ENCODE peak calls at places on chromosomes 13 and 19, in eight cellular contexts. H is stomach, L is GM12892, Y is transverse colon, C is prostate gland, B is K562, Z is spleen, S is breast epithelium. A is an unnamed sample.

GRCh38 chr19:2962018-2962670 is 15.2 kb upstream of the TLE6 start:
- DNase-seq in H (peak; percentile 49), Y (peak; percentile 47), C (peak; percentile 80), L (peak; percentile 55), S (no peak), B (peak; percentile 67), Z (no peak), A (peak; percentile 51)

GRCh38 chr19:28578786-28579505 is 634.0 kb downstream of the UQCRFS1 start:
- DNase-seq in H (no peak), C (no peak), B (peak; percentile 67), Z (peak; percentile 47), L (no peak), Y (no peak), S (no peak), A (no peak)

GRCh38 chr13:60619461-60619860 is 222.4 kb downstream of the TDRD3 start:
- DNase-seq in B (no peak), S (no peak), H (no peak), L (no peak), Z (no peak), Y (no peak), C (no peak), A (no peak)

GRCh38 chr13:41837668-41838067 is 123.2 kb downstream of the VWA8 start:
- DNase-seq in H (no peak), L (no peak), B (no peak), Y (no peak), C (no peak), S (no peak), Z (no peak), A (no peak)

GRCh38 chr13:76398426-76398825 is 487.8 kb downstream of the KCTD12 start:
- DNase-seq in C (no peak), S (no peak), H (no peak), B (no peak), Y (no peak), Z (no peak), L (no peak), A (no peak)

GRCh38 chr19:1130801-1131717 is 27.3 kb downstream of the GPX4 start:
- DNase-seq in Z (peak; percentile 90), S (no peak), B (no peak), H (peak; percentile 46), Y (peak; percentile 70), L (no peak), C (no peak), A (no peak)

GRCh38 chr19:8641908-8642547 is 11.6 kb downstream of the NFILZ start:
- DNase-seq in Y (no peak), L (no peak), B (peak; percentile 57), H (no peak), S (no peak), Z (no peak), C (no peak), A (no peak)

GRCh38 chr13:58884353-58884752 is 1252.8 kb downstream of the PCDH17 start:
- DNase-seq in B (no peak), L (no peak), S (no peak), H (no peak), Y (no peak), Z (no peak), C (no peak), A (no peak)

GRCh38 chr13:98155475-98156111 is 12.7 kb downstream of the FARP1 start:
- DNase-seq in B (no peak), Z (no peak), S (no peak), H (no peak), L (no peak), Y (no peak), C (no peak), A (no peak)

GRCh38 chr19:34580055-34580336 is 97.0 kb downstream of the SCGB2B2 start:
- DNase-seq in Z (no peak), Y (no peak), S (no peak), L (no peak), H (no peak), C (no peak), B (no peak), A (no peak)

GRCh38 chr19:14002571-14003278 is 3.4 kb downstream of the RFX1 start:
- DNase-seq in Y (no peak), C (no peak), Z (no peak), B (no peak), H (no peak), S (no peak), L (no peak), A (no peak)

GRCh38 chr19:9621156-9622037 is at the start of gene ZNF561:
- DNase-seq in B (peak; percentile 89), C (peak; percentile 76), L (peak; percentile 59), H (peak; percentile 84), Y (peak; percentile 90), Z (peak; percentile 95), S (peak; percentile 81), A (peak; percentile 56)

GRCh38 chr19:39406656-39407393 is at the start of gene ZFP36:
- DNase-seq in L (peak; percentile 75), Y (peak; percentile 96), S (peak; percentile 91), Z (peak; percentile 97), C (peak; percentile 92), B (peak; percentile 75), H (peak; percentile 95), A (peak; percentile 62)

GRCh38 chr19:32313866-32314265 is 31.5 kb upstream of the ZNF507 start:
- DNase-seq in B (no peak), H (no peak), C (no peak), Z (no peak), Y (no peak), L (no peak), S (no peak), A (no peak)

GRCh38 chr13:93244141-93244917 is 17.7 kb downstream of the GPC6 start:
- DNase-seq in L (no peak), C (no peak), Y (no peak), Z (no peak), H (no peak), B (no peak), S (no peak), A (no peak)

GRCh38 chr19:52646571-52647222 is 8.5 kb upstream of the ZNF83 start:
- DNase-seq in Z (no peak), S (no peak), C (no peak), B (no peak), L (no peak), Y (no peak), H (no peak), A (no peak)

GRCh38 chr19:2547721-2548120 is 71.8 kb downstream of the GADD45B start:
- DNase-seq in H (no peak), Y (no peak), L (no peak), Z (peak; percentile 72), C (no peak), S (no peak), B (no peak), A (no peak)

GRCh38 chr13:35826626-35827254 is 304.4 kb downstream of the DCLK1 start:
- DNase-seq in C (no peak), Y (no peak), S (no peak), L (no peak), Z (no peak), H (no peak), B (peak; percentile 47), A (no peak)

GRCh38 chr13:80379245-80379644 is 38.3 kb upstream of the SPRY2 start:
- DNase-seq in H (no peak), Y (no peak), Z (no peak), L (no peak), S (no peak), C (no peak), B (no peak), A (no peak)

GRCh38 chr19:55095260-55096060 is 19.8 kb downstream of the EPS8L1 start:
- DNase-seq in L (no peak), Y (no peak), S (no peak), C (no peak), B (peak; percentile 43), H (no peak), Z (no peak), A (no peak)

GRCh38 chr19:53091413-53091812 is 11.8 kb downstream of the ZNF160 start:
- DNase-seq in B (peak; percentile 35), Z (no peak), H (no peak), L (no peak), Y (no peak), C (no peak), S (no peak), A (no peak)

GRCh38 chr19:48696353-48697010 is 711 bp downstream of the FUT2 start:
- DNase-seq in S (no peak), L (no peak), Y (peak; percentile 41), B (no peak), H (peak; percentile 47), C (no peak), Z (no peak), A (no peak)
- TF ChIP-seq POLR2A in S (no peak), L (no peak), Y (no peak), B (no peak), H (no peak), C (no peak), Z (no peak), A (no peak)

DNA sequence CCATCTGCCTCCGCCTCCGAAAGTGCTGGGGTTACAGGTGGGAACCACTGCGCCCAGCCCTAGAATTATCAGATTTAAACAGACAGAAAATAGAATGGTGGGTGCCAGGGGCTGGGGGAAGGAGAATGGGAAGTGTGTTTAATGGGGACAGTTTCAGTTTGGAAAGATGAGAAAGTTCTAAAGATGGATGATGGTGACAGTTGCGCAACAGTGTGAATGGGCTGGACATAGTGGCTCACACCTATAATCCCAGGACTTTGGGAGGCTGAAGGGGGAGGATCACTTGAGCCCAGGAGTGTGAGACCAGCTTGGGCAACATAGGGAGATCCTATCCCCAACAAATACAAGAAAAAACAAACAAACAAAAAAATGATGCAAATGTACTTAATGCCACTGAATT is 15.9 kb downstream of the KANK2 start:
- DNase-seq in Y (no peak), L (no peak), S (no peak), B (no peak), C (no peak), H (no peak), Z (no peak), A (no peak)
- TF ChIP-seq POLR2AphosphoS5 in Y (no peak), L (no peak), S (no peak), B (no peak), C (no peak), H (no peak), Z (no peak), A (no peak)

GRCh38 chr13:63012016-63012415 is 1596.4 kb upstream of the PCDH20 start:
- DNase-seq in Z (no peak), B (no peak), C (no peak), H (no peak), Y (no peak), S (no peak), L (no peak), A (no peak)
- TF ChIP-seq POLR2A in Z (no peak), B (no peak), C (no peak), H (no peak), Y (no peak), S (no peak), L (no peak), A (no peak)

DNA sequence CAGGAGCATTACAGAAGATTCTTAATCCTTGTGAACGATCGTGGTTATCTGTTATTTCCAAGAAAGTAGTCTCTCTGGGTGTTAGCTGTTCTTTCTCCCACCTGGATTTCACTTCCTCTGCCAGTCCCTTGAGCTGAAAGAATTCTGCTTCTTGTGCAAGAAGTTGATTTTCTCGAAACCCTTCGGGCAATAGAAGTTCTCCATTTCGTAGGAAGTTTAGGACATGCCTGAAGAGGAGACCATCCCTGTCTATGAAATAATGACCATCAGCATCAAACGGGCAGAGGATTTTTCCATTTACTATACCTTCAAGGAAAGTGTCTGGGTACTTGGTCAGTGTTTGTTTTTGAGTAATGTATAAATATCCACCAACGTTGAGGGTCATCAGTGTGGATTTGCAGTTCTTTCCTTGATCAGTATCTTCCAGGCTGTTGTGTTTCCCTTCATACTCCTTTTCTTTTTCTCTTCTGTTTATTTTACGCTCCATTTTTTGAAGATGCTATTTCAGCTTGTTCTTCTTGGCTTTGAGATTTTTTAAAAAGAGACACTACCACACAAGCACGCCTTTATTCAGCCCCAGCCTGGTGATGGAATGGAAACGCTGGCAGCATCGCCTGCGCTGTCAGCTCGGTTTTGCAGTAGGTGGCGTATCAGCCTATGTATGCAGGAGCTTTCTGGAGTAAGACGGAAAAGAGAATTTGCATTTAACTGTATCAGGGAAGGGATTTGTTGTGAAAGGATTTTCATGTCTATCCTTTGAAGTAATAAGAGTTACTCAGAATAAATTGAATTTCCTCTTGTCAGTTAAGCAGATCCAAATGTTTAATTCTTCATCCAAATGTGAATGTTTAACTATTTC is 6.5 kb downstream of the KCTD4 start:
- DNase-seq in B (no peak), H (no peak), L (no peak), Z (no peak), C (no peak), Y (peak; percentile 23), S (peak; percentile 40), A (no peak)
- TF ChIP-seq POLR2AphosphoS5 in B (no peak), H (no peak), L (no peak), Z (no peak), C (no peak), Y (no peak), S (no peak), A (no peak)

A was measured in GM12891.